ENCODE peak calls at places on chromosome 4, in nine cellular contexts. I is tibial artery, J is chondrocyte, H is suprapubic skin, F is AG04449, Z is choroid plexus epithelial cell, N is astrocyte, C is GM12865, D is AG09309. M is an unnamed sample.
A peak's percentile ranks its signal among the peaks of the same experiment; 100 is the strongest.

GRCh38 chr4:16122225-16122624 is 38.4 kb upstream of the PROM1 start:
- DNase-seq in I (no peak), J (no peak), H (no peak), F (no peak), Z (no peak), N (no peak), C (no peak), D (no peak), M (no peak)

GRCh38 chr4:173529505-173530325 is at the start of gene HAND2:
- DNase-seq in I (peak; percentile 69), J (no peak), H (peak; percentile 76), F (no peak), Z (no peak), N (no peak), C (no peak), D (no peak), M (no peak)

GRCh38 chr4:7266525-7267292 is 74.4 kb downstream of the SORCS2 start:
- DNase-seq in I (no peak), J (no peak), H (no peak), F (peak; percentile 49), Z (peak; percentile 87), N (peak; percentile 92), C (no peak), D (peak; percentile 74), M (no peak)

GRCh38 chr4:76803522-76803921 is 94.4 kb downstream of the SOWAHB start:
- DNase-seq in I (no peak), J (no peak), H (no peak), F (no peak), Z (peak; percentile 93), N (peak; percentile 97), C (peak; percentile 50), D (peak; percentile 78), M (no peak)

GRCh38 chr4:544386-545105 is 31.5 kb downstream of the TMEM271 start:
- DNase-seq in I (no peak), J (peak; percentile 68), H (no peak), F (no peak), Z (no peak), N (no peak), C (no peak), D (no peak), M (no peak)

GRCh38 chr4:38753021-38753806 is 29.6 kb downstream of the TLR10 start:
- DNase-seq in I (peak; percentile 84), J (no peak), H (peak; percentile 86), F (peak; percentile 99), Z (peak; percentile 99), N (peak; percentile 99), C (no peak), D (peak; percentile 96), M (peak; percentile 38)

GRCh38 chr4:40718571-40718970 is 31.2 kb upstream of the NSUN7 start:
- DNase-seq in I (no peak), J (no peak), H (no peak), F (no peak), Z (no peak), N (no peak), C (peak; percentile 32), D (no peak), M (no peak)

GRCh38 chr4:5969777-5970176 is 48.5 kb downstream of the C4orf50 start:
- DNase-seq in I (no peak), J (no peak), H (no peak), F (no peak), Z (no peak), N (no peak), C (no peak), D (no peak), M (no peak)

GRCh38 chr4:77418333-77418732 is 187.3 kb upstream of the CXCL13 start:
- DNase-seq in I (no peak), J (no peak), H (no peak), F (no peak), Z (peak; percentile 19), N (no peak), C (peak; percentile 31), D (no peak), M (no peak)

GRCh38 chr4:154126276-154126675 is 337.4 kb upstream of the SFRP2 start:
- DNase-seq in I (no peak), J (no peak), H (no peak), F (no peak), Z (peak; percentile 13), N (peak; percentile 51), C (no peak), D (no peak), M (no peak)

GRCh38 chr4:110055014-110055768 is 142.5 kb downstream of the EGF start:
- DNase-seq in I (no peak), J (no peak), H (no peak), F (no peak), Z (peak; percentile 21), N (no peak), C (peak; percentile 87), D (no peak), M (no peak)

GRCh38 chr4:38177792-38178665 is 217.8 kb downstream of the PTTG2 start:
- DNase-seq in I (peak; percentile 68), J (no peak), H (peak; percentile 91), F (no peak), Z (no peak), N (no peak), C (peak; percentile 33), D (no peak), M (peak; percentile 64)

GRCh38 chr4:6388713-6389112 is 83.7 kb downstream of the PPP2R2C start:
- DNase-seq in I (no peak), J (no peak), H (no peak), F (no peak), Z (no peak), N (no peak), C (no peak), D (no peak), M (no peak)

GRCh38 chr4:89284828-89285227 is 22.8 kb downstream of the GPRIN3 start:
- DNase-seq in I (no peak), J (no peak), H (no peak), F (no peak), Z (no peak), N (no peak), C (no peak), D (no peak), M (no peak)

GRCh38 chr4:102420563-102421221 is 75.4 kb upstream of the SLC39A8 start:
- DNase-seq in I (no peak), J (no peak), H (no peak), F (no peak), Z (peak; percentile 38), N (peak; percentile 4), C (no peak), D (no peak), M (no peak)

GRCh38 chr4:1714303-1715001 is 2.3 kb upstream of the SLBP start:
- DNase-seq in I (no peak), J (peak; percentile 19), H (no peak), F (no peak), Z (no peak), N (no peak), C (peak; percentile 42), D (no peak), M (no peak)

GRCh38 chr4:109429545-109429944 is 4.1 kb upstream of the SEC24B start:
- DNase-seq in I (no peak), J (no peak), H (no peak), F (no peak), Z (no peak), N (peak; percentile 65), C (no peak), D (peak; percentile 10), M (no peak)

GRCh38 chr4:144899393-144899792 is 198.6 kb downstream of the ANAPC10 start:
- DNase-seq in I (no peak), J (no peak), H (no peak), F (no peak), Z (no peak), N (no peak), C (no peak), D (no peak), M (no peak)

DNA sequence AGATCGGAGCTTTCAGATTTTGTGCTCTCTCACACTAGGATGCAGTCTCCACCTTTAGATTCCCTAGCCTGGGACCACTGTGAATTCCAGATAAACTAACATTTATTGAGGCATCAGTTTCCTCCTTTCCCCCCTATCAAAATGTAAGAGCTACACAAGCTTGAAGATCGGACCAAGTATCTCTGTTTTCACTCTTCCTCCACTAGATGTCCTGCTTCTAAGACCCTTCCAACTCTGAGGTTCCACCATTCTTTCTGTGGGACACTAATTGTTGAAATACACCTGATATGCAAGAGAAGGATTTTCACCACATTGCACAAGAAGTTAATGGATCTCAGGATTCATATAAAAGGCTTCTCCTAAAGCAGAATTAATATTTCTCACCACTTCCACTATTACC is 43.0 kb upstream of the PHOX2B start:
- DNase-seq in I (no peak), J (no peak), H (no peak), F (no peak), Z (no peak), N (no peak), C (no peak), D (no peak), M (no peak)
- TF ChIP-seq CTCF in I (no peak), J (no peak), H (no peak), F (no peak), Z (no peak), N (no peak), C (no peak), D (no peak), M (no peak)

GRCh38 chr4:57018930-57019329 is 40.2 kb downstream of the POLR2B start:
- DNase-seq in I (no peak), J (no peak), H (no peak), F (no peak), Z (peak; percentile 51), N (no peak), C (no peak), D (no peak), M (no peak)
- TF ChIP-seq CTCF in I (peak; percentile 8), J (peak; percentile 72), H (no peak), F (no peak), Z (peak; percentile 27), N (peak; percentile 12), C (no peak), D (peak; percentile 19), M (no peak)

GRCh38 chr4:44927361-44928061 is 201.2 kb upstream of the GNPDA2 start:
- DNase-seq in I (no peak), J (no peak), H (no peak), F (no peak), Z (peak; percentile 59), N (peak; percentile 1), C (peak; percentile 40), D (no peak), M (no peak)
- TF ChIP-seq CTCF in I (peak; percentile 32), J (peak; percentile 76), H (no peak), F (no peak), Z (peak; percentile 58), N (peak; percentile 53), C (peak; percentile 41), D (no peak), M (no peak)

GRCh38 chr4:3041192-3042142 is 32.9 kb downstream of the HTT-AS start:
- DNase-seq in I (peak; percentile 67), J (no peak), H (peak; percentile 78), F (no peak), Z (peak; percentile 11), N (peak; percentile 35), C (peak; percentile 81), D (no peak), M (peak; percentile 42)
- TF ChIP-seq CTCF in I (no peak), J (no peak), H (no peak), F (no peak), Z (no peak), N (no peak), C (peak; percentile 6), D (peak; percentile 3), M (no peak)

DNA sequence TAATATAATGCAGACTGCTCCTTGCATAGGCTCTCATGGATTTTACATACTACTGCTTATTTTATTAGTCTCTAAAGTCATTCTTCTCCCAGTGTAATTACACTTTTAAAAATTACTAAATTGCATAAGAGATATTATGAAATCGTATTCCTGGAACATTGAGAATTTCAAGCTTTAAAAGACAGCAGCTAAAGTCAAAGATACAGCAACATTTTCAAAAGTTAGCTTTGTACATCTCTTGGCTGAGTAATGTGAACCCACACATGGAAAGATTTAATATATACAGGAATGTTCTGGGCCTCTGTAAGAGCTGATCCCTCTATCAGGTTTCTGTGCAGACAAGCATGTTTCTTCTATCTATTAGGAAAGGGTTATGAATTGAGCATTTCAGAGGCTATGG is 148.3 kb upstream of the SPRY1 start:
- DNase-seq in I (no peak), J (no peak), H (no peak), F (peak; percentile 44), Z (peak; percentile 71), N (no peak), C (no peak), D (peak; percentile 42), M (no peak)
- TF ChIP-seq CTCF in I (no peak), J (no peak), H (no peak), F (no peak), Z (no peak), N (no peak), C (no peak), D (no peak), M (no peak)